ENCODE peak calls at places on chromosomes 3 and 15, in seven cellular contexts. B, G, Z, H, C, T and S are unnamed samples.
A peak's percentile ranks its signal among the peaks of the same experiment; 100 is the strongest.

GRCh38 chr3:45595364-45596154 is 1.0 kb downstream of the LIMD1 start:
- DNase-seq in G (peak; percentile 39), B (no peak), T (peak; percentile 76), Z (peak; percentile 63), H (no peak), C (no peak), S (peak; percentile 57)

GRCh38 chr15:85027033-85027380 is 45.4 kb downstream of the PDE8A start:
- DNase-seq in C (no peak), Z (no peak), T (no peak), H (no peak), B (no peak), G (no peak), S (no peak)

GRCh38 chr15:66023322-66023972 is 154.2 kb downstream of the RAB11A start:
- DNase-seq in C (no peak), G (no peak), Z (no peak), B (no peak), T (no peak), H (no peak), S (no peak)

GRCh38 chr3:34206996-34207395 is 408.6 kb downstream of the PDCD6IP start:
- DNase-seq in H (no peak), T (no peak), B (no peak), Z (no peak), C (peak; percentile 0), G (no peak), S (no peak)

GRCh38 chr3:194257916-194258668 is 93.0 kb downstream of the CPN2 start:
- DNase-seq in G (no peak), C (no peak), B (no peak), T (no peak), H (no peak), Z (peak; percentile 1), S (no peak)

GRCh38 chr3:42092006-42092405 is 849 bp downstream of the TRAK1 start:
- DNase-seq in T (no peak), H (no peak), C (no peak), Z (no peak), G (no peak), B (no peak), S (no peak)

GRCh38 chr3:58006661-58007060 is 1.6 kb upstream of the FLNB start:
- DNase-seq in G (no peak), T (peak; percentile 44), H (no peak), C (no peak), B (no peak), Z (no peak), S (no peak)

GRCh38 chr15:51600114-51600513 is 22.5 kb downstream of the DMXL2 start:
- DNase-seq in T (no peak), C (peak; percentile 43), G (no peak), Z (no peak), H (peak; percentile 91), B (no peak), S (no peak)

GRCh38 chr3:41961061-41961749 is 698 bp downstream of the ULK4 start:
- DNase-seq in C (peak; percentile 61), G (peak; percentile 9), H (peak; percentile 22), Z (peak; percentile 42), B (peak; percentile 5), T (peak; percentile 78), S (peak; percentile 75)

GRCh38 chr3:124800511-124801374 is 70.5 kb downstream of the UMPS start:
- DNase-seq in G (no peak), H (no peak), Z (no peak), T (no peak), B (no peak), C (peak; percentile 40), S (peak; percentile 42)

GRCh38 chr15:62138124-62138523 is 27.0 kb downstream of the C2CD4B start:
- DNase-seq in B (no peak), Z (no peak), T (no peak), H (no peak), C (peak; percentile 70), G (no peak), S (no peak)

GRCh38 chr3:189041482-189042090 is 130.2 kb upstream of the TPRG1 start:
- DNase-seq in C (peak; percentile 45), T (no peak), B (peak; percentile 4), G (no peak), Z (peak; percentile 34), H (peak; percentile 51), S (peak; percentile 10)

GRCh38 chr3:187744169-187745151 is 808 bp downstream of the BCL6 start:
- DNase-seq in B (no peak), T (peak; percentile 85), C (peak; percentile 49), H (no peak), Z (peak; percentile 58), G (no peak), S (peak; percentile 90)

GRCh38 chr3:186772886-186773417 is 10.4 kb upstream of the EIF4A2 start:
- DNase-seq in Z (peak; percentile 60), G (peak; percentile 47), T (peak; percentile 78), B (peak; percentile 38), C (no peak), H (no peak), S (peak; percentile 28)

GRCh38 chr3:51389423-51390183 is 1.5 kb upstream of the RBM15B start:
- DNase-seq in B (no peak), C (peak; percentile 50), H (no peak), T (no peak), G (peak; percentile 32), Z (peak; percentile 64), S (peak; percentile 83)

GRCh38 chr3:119794971-119795612 is 13.2 kb downstream of the NR1I2 start:
- DNase-seq in T (no peak), Z (peak; percentile 30), G (no peak), C (no peak), B (no peak), H (peak; percentile 22), S (peak; percentile 88)
- TF ChIP-seq POLR2A in T (no peak), Z (no peak), G (no peak), C (no peak), B (no peak), H (no peak), S (peak; percentile 24)

DNA sequence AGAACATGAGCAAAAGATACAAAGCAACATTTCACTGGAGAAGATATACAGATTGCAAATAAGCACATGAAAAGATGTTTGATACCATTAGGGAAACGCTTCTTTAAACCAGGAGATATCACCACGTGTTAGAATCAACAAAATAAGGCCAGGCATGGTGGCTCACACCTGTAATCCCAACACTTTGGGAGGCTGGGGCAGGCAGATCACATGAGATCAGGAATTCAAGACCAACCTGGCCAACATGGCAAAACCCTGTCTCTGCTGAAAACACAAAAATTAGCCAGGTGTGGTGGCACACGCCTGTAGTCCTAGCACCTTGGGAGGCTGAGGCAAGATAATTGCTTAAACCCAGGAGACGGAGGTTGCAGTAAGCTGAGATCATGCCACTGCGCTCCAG is 20.5 kb upstream of the MUC20 start:
- DNase-seq in Z (no peak), G (no peak), B (no peak), H (no peak), T (no peak), C (no peak), S (no peak)
- TF ChIP-seq POLR2A in Z (no peak), G (no peak), B (no peak), H (no peak), T (no peak), C (no peak), S (no peak)

GRCh38 chr3:47280519-47280918 is 2.1 kb downstream of the KIF9 start:
- DNase-seq in H (no peak), Z (no peak), B (no peak), G (no peak), T (peak; percentile 22), C (no peak), S (no peak)

GRCh38 chr3:47283596-47284364 is 1.0 kb downstream of the KLHL18 start:
- DNase-seq in C (no peak), Z (no peak), B (no peak), G (no peak), T (peak; percentile 60), H (no peak), S (peak; percentile 61)

GRCh38 chr3:47283193-47283537 is 421 bp downstream of the KLHL18 start:
- DNase-seq in G (no peak), C (no peak), H (no peak), T (peak; percentile 64), Z (peak; percentile 27), B (no peak), S (peak; percentile 69)

DNA sequence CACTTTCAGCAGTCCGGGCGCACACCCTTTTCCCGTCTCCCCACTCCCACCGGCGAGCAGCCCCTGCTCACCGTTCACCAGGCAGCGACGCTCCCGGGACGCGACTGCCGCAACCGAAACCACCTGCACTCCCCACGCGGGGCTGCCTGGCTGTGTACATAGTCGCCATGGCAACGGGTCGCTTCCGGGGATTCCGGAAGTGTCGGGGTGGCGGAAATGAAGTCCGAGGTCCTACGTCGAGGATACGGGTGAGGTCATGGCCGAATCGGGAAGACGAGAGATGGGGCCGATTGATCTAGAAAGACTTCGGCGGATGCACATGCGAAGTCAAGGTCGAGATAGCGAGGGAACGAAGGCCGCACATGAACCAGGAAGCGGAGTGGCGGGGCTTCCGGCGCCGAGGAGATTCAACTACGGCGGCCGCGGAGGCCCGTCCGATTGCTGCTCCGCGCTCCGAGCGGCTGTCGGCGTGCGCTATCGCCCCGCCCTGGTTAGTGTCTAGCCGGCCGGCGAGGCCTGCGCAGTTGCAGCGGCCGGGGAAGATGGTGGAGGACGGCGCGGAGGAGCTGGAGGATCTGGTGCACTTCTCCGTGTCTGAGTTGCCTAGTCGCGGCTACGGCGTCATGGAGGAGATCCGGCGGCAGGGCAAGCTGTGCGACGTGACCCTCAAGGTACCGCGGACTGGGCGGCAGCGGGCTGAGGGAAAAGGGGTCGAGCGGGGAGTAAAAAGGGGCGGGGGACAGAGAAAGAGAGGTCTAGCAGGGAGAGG is at the start of the genes KIF9 and KLHL18:
- DNase-seq in B (peak; percentile 90), C (peak; percentile 93), Z (peak; percentile 95), H (peak; percentile 92), G (peak; percentile 94), T (peak; percentile 97), S (peak; percentile 98)
- TF ChIP-seq POLR2A in B (no peak), C (peak; percentile 91), Z (no peak), H (peak; percentile 26), G (peak; percentile 40), T (peak; percentile 60), S (peak; percentile 81)

DNA sequence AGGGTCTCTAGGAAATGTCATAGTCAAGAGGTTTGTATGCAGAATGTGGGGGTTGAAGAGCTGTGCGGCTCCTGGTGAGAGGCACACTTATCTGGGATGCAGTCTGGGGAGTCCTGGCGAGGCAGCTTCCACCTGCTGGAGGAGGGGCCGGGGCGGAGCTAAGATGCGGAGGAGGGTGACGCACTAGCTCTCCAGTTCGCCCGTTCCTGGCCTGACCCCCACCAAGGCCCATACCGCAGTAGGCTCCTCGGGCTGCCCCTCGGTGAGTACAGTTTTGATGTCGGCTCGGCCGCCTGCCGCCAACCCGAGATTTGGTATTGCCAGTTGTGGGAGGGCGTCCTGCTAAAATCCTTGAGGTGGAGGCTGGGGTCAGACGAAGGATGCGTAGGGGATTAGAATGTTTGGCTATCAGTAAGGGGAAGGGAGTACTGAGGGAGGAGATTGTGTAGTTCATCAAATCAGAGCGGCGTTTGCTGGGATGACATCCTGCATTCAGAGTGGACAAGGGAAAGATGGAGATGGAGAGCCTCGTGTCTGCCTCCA is at the start of gene SCG5:
- DNase-seq in G (no peak), Z (no peak), H (no peak), C (peak; percentile 49), B (no peak), T (no peak), S (peak; percentile 20)
- TF ChIP-seq POLR2A in G (no peak), Z (no peak), H (no peak), C (no peak), B (no peak), T (no peak), S (no peak)

GRCh38 chr15:89575146-89575655 is at the start of gene TICRR:
- DNase-seq in B (peak; percentile 72), T (peak; percentile 98), C (peak; percentile 100), G (peak; percentile 96), H (peak; percentile 99), Z (peak; percentile 96), S (peak; percentile 100)
- TF ChIP-seq POLR2A in B (no peak), T (no peak), C (no peak), G (no peak), H (peak; percentile 74), Z (no peak), S (peak; percentile 86)

GRCh38 chr3:4722103-4722502 is 229.0 kb downstream of the ITPR1 start:
- DNase-seq in G (peak; percentile 35), Z (no peak), H (peak; percentile 68), C (peak; percentile 73), B (no peak), T (no peak), S (peak; percentile 24)
- TF ChIP-seq POLR2A in G (no peak), Z (no peak), H (no peak), C (no peak), B (no peak), T (no peak), S (no peak)